ENCODE peak calls at places on chromosomes 6 and 20, in seven cellular contexts. H is prostate gland, S is HepG2, Q is upper lobe of left lung, X is GM12878, R is HCT116, U is ovary. I is an unnamed sample.

GRCh38 chr20:1417273-1417672 is 24.4 kb upstream of the FKBP1A start:
- DNase-seq in H (no peak), S (peak), Q (no peak), X (no peak), R (peak), U (no peak), I (no peak)

GRCh38 chr6:31677955-31678354 is 2.9 kb downstream of the LY6G5C start:
- DNase-seq in H (no peak), S (no peak), Q (no peak), X (no peak), R (no peak), U (no peak), I (no peak)

GRCh38 chr6:77095936-77096627 is 367.2 kb downstream of the HTR1B start:
- DNase-seq in H (no peak), S (no peak), Q (no peak), X (no peak), R (no peak), U (no peak), I (no peak)

GRCh38 chr20:5703542-5704215 is 46.5 kb upstream of the SHLD1 start:
- DNase-seq in H (peak), S (no peak), Q (no peak), X (no peak), R (no peak), U (no peak), I (no peak)

GRCh38 chr6:17820055-17820454 is 113.3 kb upstream of the NUP153 start:
- DNase-seq in H (no peak), S (peak), Q (no peak), X (no peak), R (no peak), U (no peak), I (no peak)

GRCh38 chr6:30779850-30780641 is 35.7 kb upstream of the IER3 start:
- DNase-seq in H (no peak), S (no peak), Q (no peak), X (no peak), R (no peak), U (peak), I (no peak)

GRCh38 chr6:129707882-129708495 is 2.0 kb downstream of the ARHGAP18 start:
- DNase-seq in H (no peak), S (no peak), Q (no peak), X (no peak), R (no peak), U (no peak), I (no peak)

GRCh38 chr20:63009044-63009961 is 2.5 kb upstream of the BHLHE23 start:
- DNase-seq in H (peak), S (peak), Q (peak), X (peak), R (peak), U (peak), I (peak)

GRCh38 chr6:43765776-43766175 is 4.2 kb upstream of the VEGFA start:
- DNase-seq in H (no peak), S (no peak), Q (no peak), X (no peak), R (no peak), U (no peak), I (no peak)

GRCh38 chr6:158040051-158040803 is 58.6 kb downstream of the SYNJ2 start:
- DNase-seq in H (no peak), S (peak), Q (no peak), X (peak), R (peak), U (peak), I (no peak)

GRCh38 chr6:111972714-111973678 is 80.9 kb upstream of the CCN6 start:
- DNase-seq in H (no peak), S (no peak), Q (peak), X (no peak), R (no peak), U (peak), I (peak)

GRCh38 chr6:112308476-112308875 is 38.7 kb upstream of the RFPL4B start:
- DNase-seq in H (no peak), S (no peak), Q (no peak), X (no peak), R (no peak), U (no peak), I (no peak)

GRCh38 chr20:50017576-50018248 is 34.9 kb downstream of the SNAI1 start:
- DNase-seq in H (no peak), S (no peak), Q (no peak), X (no peak), R (no peak), U (no peak), I (no peak)

GRCh38 chr20:8043687-8044278 is 24.2 kb upstream of the TMX4 start:
- DNase-seq in H (peak), S (peak), Q (no peak), X (no peak), R (peak), U (no peak), I (no peak)

GRCh38 chr6:18439581-18439980 is 52.4 kb downstream of the RNF144B start:
- DNase-seq in H (no peak), S (no peak), Q (no peak), X (no peak), R (no peak), U (no peak), I (no peak)

GRCh38 chr6:32815115-32815514 is 1.7 kb downstream of the HLA-DOB start:
- DNase-seq in H (no peak), S (no peak), Q (no peak), X (no peak), R (no peak), U (no peak), I (no peak)

GRCh38 chr6:15871211-15871770 is 208.5 kb upstream of the DTNBP1 start:
- DNase-seq in H (no peak), S (no peak), Q (no peak), X (no peak), R (no peak), U (no peak), I (no peak)

GRCh38 chr6:157139054-157139708 is 184.1 kb downstream of the TMEM242 start:
- DNase-seq in H (no peak), S (peak), Q (no peak), X (no peak), R (no peak), U (no peak), I (no peak)

GRCh38 chr6:34288581-34288980 is 39.8 kb upstream of the SMIM29 start:
- DNase-seq in H (no peak), S (no peak), Q (no peak), X (peak), R (no peak), U (no peak), I (no peak)

GRCh38 chr6:137210903-137211302 is 8.3 kb downstream of the IFNGR1 start:
- DNase-seq in H (no peak), S (no peak), Q (no peak), X (no peak), R (no peak), U (no peak), I (no peak)

GRCh38 chr6:158850807-158851115 is 31.6 kb upstream of the EZR start:
- DNase-seq in H (no peak), S (no peak), Q (no peak), X (no peak), R (no peak), U (no peak), I (no peak)

GRCh38 chr6:26420607-26421235 is 18.6 kb downstream of the BTN3A1 start:
- DNase-seq in H (no peak), S (peak), Q (no peak), X (no peak), R (peak), U (peak), I (no peak)

GRCh38 chr6:13614126-13614925 is 809 bp upstream of the NOL7 start:
- DNase-seq in H (peak), S (peak), Q (peak), X (no peak), R (no peak), U (no peak), I (no peak)

GRCh38 chr6:151763938-151764680 is 43.4 kb upstream of the ESR1 start:
- DNase-seq in H (peak), S (peak), Q (peak), X (no peak), R (peak), U (peak), I (peak)
- H3K4me3 ChIP-seq in H (peak), S (no peak), Q (no peak), X (no peak), R (peak), U (peak), I (no peak)

GRCh38 chr6:20210158-20210557 is 2.1 kb downstream of the MBOAT1 start:
- DNase-seq in H (no peak), S (no peak), Q (no peak), X (no peak), R (no peak), U (no peak), I (no peak)

GRCh38 chr6:20212392-20213111 is at the start of gene MBOAT1:
- DNase-seq in H (peak), S (peak), Q (peak), X (no peak), R (peak), U (peak), I (peak)

GRCh38 chr6:20213271-20213798 is 1.1 kb upstream of the MBOAT1 start:
- DNase-seq in H (no peak), S (no peak), Q (no peak), X (no peak), R (no peak), U (peak), I (no peak)

GRCh38 chr6:20211941-20212391 is 303 bp downstream of the MBOAT1 start:
- DNase-seq in H (peak), S (no peak), Q (peak), X (no peak), R (no peak), U (no peak), I (no peak)

DNA sequence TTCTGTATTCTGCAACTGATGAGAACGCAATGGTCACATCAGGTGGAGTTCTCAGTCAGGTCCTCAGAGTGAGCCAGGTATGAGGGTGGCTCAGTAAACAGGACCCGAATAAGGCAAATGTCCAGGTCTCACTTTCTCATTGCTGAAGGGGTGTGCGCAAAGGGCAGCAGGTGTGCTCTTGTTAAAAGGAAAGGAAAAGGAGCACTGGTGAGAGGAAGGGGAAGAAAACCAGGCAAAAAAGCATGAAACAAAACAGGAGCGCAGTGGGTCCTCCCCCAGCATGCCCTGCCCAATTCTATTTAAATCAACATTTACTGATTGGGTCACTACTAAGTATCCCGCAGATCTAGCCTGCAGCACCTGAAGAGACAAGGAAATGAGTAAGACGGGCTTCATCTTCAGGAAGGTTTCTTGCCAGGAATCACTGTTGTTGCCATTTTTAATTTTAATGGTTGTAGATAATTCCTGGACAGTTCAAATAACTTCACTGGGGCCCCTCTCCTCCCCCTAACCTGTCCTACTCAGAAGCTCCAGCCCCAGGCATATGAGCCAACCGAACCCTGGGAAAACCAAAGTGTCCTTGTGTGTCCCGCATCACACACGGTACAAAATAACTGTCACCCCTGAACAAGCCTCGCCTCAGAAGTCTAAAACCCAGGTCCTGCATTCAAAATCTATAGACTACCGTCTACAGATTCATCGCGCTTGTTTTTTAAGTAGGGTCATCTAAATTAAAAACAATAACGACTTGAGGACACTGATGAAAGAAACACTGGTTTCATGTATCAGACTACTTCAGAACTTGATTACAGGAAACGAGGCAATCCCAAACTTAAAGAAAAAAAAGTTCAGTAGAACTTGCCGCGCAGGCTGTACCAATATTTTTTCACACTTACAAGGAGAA is 980 bp downstream of the MBOAT1 start:
- DNase-seq in H (peak), S (no peak), Q (peak), X (no peak), R (no peak), U (no peak), I (no peak)
- TF ChIP-seq POLR2A in H (peak), S (no peak), Q (peak), X (no peak), R (no peak), U (no peak), I (no peak)

GRCh38 chr20:46307139-46307998 is 929 bp downstream of the CDH22 start:
- DNase-seq in H (peak), S (peak), Q (peak), X (no peak), R (no peak), U (peak), I (no peak)
- H3K4me3 ChIP-seq in H (peak), S (peak), Q (peak), X (no peak), R (peak), U (peak), I (peak)

DNA sequence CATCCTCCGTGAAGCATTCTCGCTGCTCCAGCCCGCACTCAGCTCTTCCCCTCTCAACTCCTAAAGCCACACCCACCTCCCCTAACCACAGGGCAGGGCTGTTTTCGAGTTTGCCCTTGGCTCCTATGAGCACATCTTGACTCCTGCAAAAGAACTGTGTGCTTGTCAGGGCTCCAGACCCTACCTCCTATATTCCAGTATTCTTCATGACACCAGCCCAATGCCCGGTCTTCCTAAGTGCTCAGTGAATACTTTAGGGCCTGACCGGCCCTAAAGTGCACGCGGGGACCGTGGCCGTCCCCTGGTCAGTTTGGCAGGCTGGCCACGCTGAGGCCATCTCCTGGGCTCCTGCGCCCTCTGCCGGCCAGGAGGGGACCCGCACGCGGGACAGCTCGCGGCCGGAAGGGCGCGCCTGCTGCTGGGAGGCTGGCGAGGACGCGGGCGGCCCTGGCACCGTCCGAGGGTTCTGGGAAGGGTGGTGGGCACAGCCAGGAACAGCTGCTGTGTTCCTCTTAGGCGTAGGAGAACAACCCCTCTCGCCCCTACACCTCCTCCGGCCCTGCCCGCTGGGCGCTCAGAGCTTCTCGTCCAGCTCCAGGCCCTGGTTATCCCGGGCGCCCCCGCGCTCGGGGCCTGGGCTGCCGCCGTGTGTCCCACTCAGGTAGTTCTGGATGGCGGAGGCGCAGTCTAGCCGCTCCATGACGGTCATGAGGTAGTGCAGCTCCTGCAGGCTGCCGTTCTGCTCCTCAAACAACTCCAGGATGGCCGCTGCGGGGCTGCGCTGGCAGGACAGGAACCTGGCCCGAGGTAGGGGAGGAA is 11.0 kb downstream of the UNC5CL start:
- DNase-seq in H (peak), S (peak), Q (peak), X (peak), R (peak), U (peak), I (peak)
- TF ChIP-seq POLR2A in H (no peak), S (no peak), Q (peak), X (peak), R (peak), U (no peak), I (no peak)

GRCh38 chr6:42431356-42431755 is 20.4 kb downstream of the TRERF1 start:
- DNase-seq in H (no peak), S (no peak), Q (no peak), X (no peak), R (no peak), U (no peak), I (no peak)

GRCh38 chr6:42431877-42432276 is 19.8 kb downstream of the TRERF1 start:
- DNase-seq in H (no peak), S (no peak), Q (no peak), X (no peak), R (no peak), U (no peak), I (no peak)

GRCh38 chr6:42428326-42429041 is 23.2 kb downstream of the TRERF1 start:
- DNase-seq in H (no peak), S (no peak), Q (peak), X (no peak), R (no peak), U (no peak), I (no peak)

GRCh38 chr6:42429836-42430235 is 21.9 kb downstream of the TRERF1 start:
- DNase-seq in H (no peak), S (no peak), Q (no peak), X (no peak), R (no peak), U (no peak), I (no peak)

GRCh38 chr6:42429042-42429574 is 22.6 kb downstream of the TRERF1 start:
- DNase-seq in H (no peak), S (no peak), Q (no peak), X (no peak), R (no peak), U (no peak), I (no peak)
- H3K4me3 ChIP-seq in H (no peak), S (no peak), Q (no peak), X (no peak), R (no peak), U (no peak), I (no peak)

I was measured in lower leg skin.